ENCODE peak calls at places on chromosomes 11 and 22, in six cellular contexts. One of them, this sample, is unnamed.

GRCh38 chr11:29310706-29311342 is 706.0 kb downstream of the KCNA4 start:
- DNase-seq in hepatocyte: no peak
- DNase-seq in IMR-90: peak; percentile 49
- DNase-seq in HCT116: no peak
- DNase-seq in fibroblast of lung: no peak
- DNase-seq in A549: no peak
- DNase-seq in this sample: no peak

GRCh38 chr11:129331217-129331616 is 44.4 kb upstream of the BARX2 start:
- DNase-seq in A549: no peak
- DNase-seq in hepatocyte: peak; percentile 35
- DNase-seq in HCT116: no peak
- DNase-seq in fibroblast of lung: peak; percentile 5
- DNase-seq in IMR-90: peak; percentile 4
- DNase-seq in this sample: no peak

GRCh38 chr22:46613606-46613997 is 6.6 kb upstream of the GRAMD4 start:
- DNase-seq in A549: no peak
- DNase-seq in hepatocyte: no peak
- DNase-seq in HCT116: no peak
- DNase-seq in IMR-90: no peak
- DNase-seq in fibroblast of lung: peak; percentile 56
- DNase-seq in this sample: no peak

GRCh38 chr22:20205964-20206708 is 55.3 kb upstream of the CCDC188 start:
- DNase-seq in HCT116: peak; percentile 75
- DNase-seq in IMR-90: peak; percentile 63
- DNase-seq in fibroblast of lung: peak; percentile 80
- DNase-seq in A549: peak; percentile 59
- DNase-seq in hepatocyte: peak; percentile 77
- DNase-seq in this sample: peak; percentile 96

GRCh38 chr11:9459573-9460321 is 1.1 kb upstream of the ZNF143 start:
- DNase-seq in hepatocyte: peak; percentile 53
- DNase-seq in IMR-90: peak; percentile 64
- DNase-seq in HCT116: peak; percentile 22
- DNase-seq in fibroblast of lung: peak; percentile 80
- DNase-seq in A549: peak; percentile 16
- DNase-seq in this sample: peak; percentile 61

GRCh38 chr11:23569134-23569533 is 708.9 kb upstream of the CCDC179 start:
- DNase-seq in hepatocyte: no peak
- DNase-seq in fibroblast of lung: peak; percentile 26
- DNase-seq in IMR-90: no peak
- DNase-seq in HCT116: no peak
- DNase-seq in A549: no peak
- DNase-seq in this sample: no peak

GRCh38 chr11:66002648-66003225 is 434 bp downstream of the BANF1 start:
- DNase-seq in fibroblast of lung: peak; percentile 51
- DNase-seq in HCT116: no peak
- DNase-seq in IMR-90: peak; percentile 48
- DNase-seq in hepatocyte: no peak
- DNase-seq in A549: peak; percentile 44
- DNase-seq in this sample: no peak

GRCh38 chr22:39805117-39805516 is 88.4 kb downstream of the ENTHD1 start:
- DNase-seq in IMR-90: no peak
- DNase-seq in HCT116: no peak
- DNase-seq in hepatocyte: no peak
- DNase-seq in fibroblast of lung: no peak
- DNase-seq in A549: no peak
- DNase-seq in this sample: no peak

GRCh38 chr11:133941546-133941945 is 15.2 kb downstream of the IGSF9B start:
- DNase-seq in A549: no peak
- DNase-seq in fibroblast of lung: no peak
- DNase-seq in IMR-90: no peak
- DNase-seq in hepatocyte: no peak
- DNase-seq in HCT116: no peak
- DNase-seq in this sample: no peak

GRCh38 chr22:32204211-32204855 is 540 bp downstream of the RFPL2 start:
- DNase-seq in A549: peak; percentile 32
- DNase-seq in hepatocyte: peak; percentile 56
- DNase-seq in IMR-90: no peak
- DNase-seq in HCT116: no peak
- DNase-seq in fibroblast of lung: no peak
- DNase-seq in this sample: no peak

GRCh38 chr11:46489668-46490560 is 98.3 kb upstream of the CHRM4 start:
- DNase-seq in A549: peak; percentile 56
- DNase-seq in fibroblast of lung: peak; percentile 67
- DNase-seq in IMR-90: peak; percentile 69
- DNase-seq in HCT116: peak; percentile 46
- DNase-seq in hepatocyte: peak; percentile 64
- DNase-seq in this sample: peak; percentile 30

GRCh38 chr11:69654001-69654659 is 13.2 kb downstream of the CCND1 start:
- DNase-seq in hepatocyte: no peak
- DNase-seq in IMR-90: no peak
- DNase-seq in fibroblast of lung: no peak
- DNase-seq in HCT116: no peak
- DNase-seq in A549: peak; percentile 27
- DNase-seq in this sample: no peak

GRCh38 chr11:128480066-128480465 is 107.3 kb downstream of the ETS1 start:
- DNase-seq in hepatocyte: no peak
- DNase-seq in fibroblast of lung: no peak
- DNase-seq in HCT116: no peak
- DNase-seq in IMR-90: no peak
- DNase-seq in A549: no peak
- DNase-seq in this sample: no peak

GRCh38 chr11:3947084-3947483 is 91.6 kb downstream of the STIM1 start:
- DNase-seq in HCT116: no peak
- DNase-seq in fibroblast of lung: peak; percentile 86
- DNase-seq in hepatocyte: no peak
- DNase-seq in A549: no peak
- DNase-seq in IMR-90: peak; percentile 67
- DNase-seq in this sample: no peak

GRCh38 chr11:74330065-74330858 is 18.8 kb upstream of the P4HA3 start:
- DNase-seq in hepatocyte: no peak
- DNase-seq in fibroblast of lung: peak; percentile 38
- DNase-seq in HCT116: no peak
- DNase-seq in A549: no peak
- DNase-seq in IMR-90: peak; percentile 80
- DNase-seq in this sample: no peak

GRCh38 chr22:44314425-44315067 is 1.8 kb upstream of the SHISAL1 start:
- DNase-seq in IMR-90: no peak
- DNase-seq in hepatocyte: no peak
- DNase-seq in fibroblast of lung: no peak
- DNase-seq in A549: no peak
- DNase-seq in HCT116: no peak
- DNase-seq in this sample: no peak

GRCh38 chr11:79447039-79447438 is 6.2 kb upstream of the TENM4 start:
- DNase-seq in HCT116: no peak
- DNase-seq in hepatocyte: no peak
- DNase-seq in IMR-90: no peak
- DNase-seq in A549: no peak
- DNase-seq in fibroblast of lung: no peak
- DNase-seq in this sample: no peak

GRCh38 chr11:843086-843704 is 543 bp downstream of the TSPAN4 start:
- DNase-seq in IMR-90: no peak
- DNase-seq in A549: no peak
- DNase-seq in fibroblast of lung: no peak
- DNase-seq in hepatocyte: no peak
- DNase-seq in HCT116: no peak
- DNase-seq in this sample: peak; percentile 57

GRCh38 chr11:132627981-132628380 is 904.3 kb downstream of the OPCML start:
- DNase-seq in IMR-90: no peak
- DNase-seq in hepatocyte: no peak
- DNase-seq in HCT116: no peak
- DNase-seq in A549: no peak
- DNase-seq in fibroblast of lung: no peak
- DNase-seq in this sample: no peak

GRCh38 chr11:30333405-30333804 is 10.5 kb downstream of the ARL14EP start:
- DNase-seq in HCT116: no peak
- DNase-seq in A549: no peak
- DNase-seq in hepatocyte: peak; percentile 36
- DNase-seq in IMR-90: no peak
- DNase-seq in fibroblast of lung: no peak
- DNase-seq in this sample: no peak

GRCh38 chr11:67639438-67639859 is at the start of gene TBX10:
- DNase-seq in fibroblast of lung: no peak
- DNase-seq in HCT116: no peak
- DNase-seq in hepatocyte: no peak
- DNase-seq in A549: no peak
- DNase-seq in IMR-90: no peak
- DNase-seq in this sample: no peak

GRCh38 chr11:17853280-17853679 is 118.7 kb downstream of the KCNC1 start:
- DNase-seq in IMR-90: no peak
- DNase-seq in fibroblast of lung: no peak
- DNase-seq in HCT116: no peak
- DNase-seq in A549: no peak
- DNase-seq in hepatocyte: no peak
- DNase-seq in this sample: no peak

GRCh38 chr11:22343411-22344032 is 5.3 kb downstream of the SLC17A6 start:
- DNase-seq in IMR-90: no peak
- DNase-seq in fibroblast of lung: no peak
- DNase-seq in hepatocyte: no peak
- DNase-seq in A549: no peak
- DNase-seq in HCT116: no peak
- DNase-seq in this sample: no peak

GRCh38 chr11:65555693-65556231 is 2.4 kb downstream of the LTBP3 start:
- DNase-seq in A549: peak; percentile 67
- DNase-seq in HCT116: peak; percentile 71
- DNase-seq in hepatocyte: peak; percentile 80
- DNase-seq in IMR-90: peak; percentile 88
- DNase-seq in fibroblast of lung: peak; percentile 82
- DNase-seq in this sample: no peak

GRCh38 chr11:16933756-16934603 is 80.2 kb downstream of the PLEKHA7 start:
- DNase-seq in fibroblast of lung: no peak
- DNase-seq in IMR-90: no peak
- DNase-seq in HCT116: no peak
- DNase-seq in A549: no peak
- DNase-seq in hepatocyte: peak; percentile 34
- DNase-seq in this sample: no peak

GRCh38 chr11:28289444-28289843 is 181.3 kb downstream of the METTL15 start:
- DNase-seq in hepatocyte: no peak
- DNase-seq in fibroblast of lung: no peak
- DNase-seq in HCT116: no peak
- DNase-seq in A549: no peak
- DNase-seq in IMR-90: no peak
- DNase-seq in this sample: no peak

GRCh38 chr22:41857160-41857859 is 24.4 kb downstream of the SREBF2 start:
- DNase-seq in IMR-90: peak; percentile 72
- DNase-seq in hepatocyte: peak; percentile 47
- DNase-seq in fibroblast of lung: peak; percentile 65
- DNase-seq in A549: peak; percentile 68
- DNase-seq in HCT116: peak; percentile 65
- DNase-seq in this sample: peak; percentile 66

GRCh38 chr11:69587454-69588081 is 53.4 kb upstream of the CCND1 start:
- DNase-seq in HCT116: peak; percentile 23
- DNase-seq in hepatocyte: no peak
- DNase-seq in fibroblast of lung: no peak
- DNase-seq in IMR-90: peak; percentile 81
- DNase-seq in A549: peak; percentile 41
- DNase-seq in this sample: no peak

GRCh38 chr22:30181459-30182353 is 64.9 kb downstream of the LIF start:
- DNase-seq in hepatocyte: no peak
- DNase-seq in A549: no peak
- DNase-seq in fibroblast of lung: no peak
- DNase-seq in IMR-90: no peak
- DNase-seq in HCT116: no peak
- DNase-seq in this sample: peak; percentile 20

GRCh38 chr11:69489746-69490365 is 8.4 kb downstream of the LINC01488 start:
- DNase-seq in HCT116: no peak
- DNase-seq in fibroblast of lung: no peak
- DNase-seq in A549: no peak
- DNase-seq in IMR-90: no peak
- DNase-seq in hepatocyte: no peak
- DNase-seq in this sample: no peak

GRCh38 chr11:2530855-2531200 is 86.0 kb downstream of the KCNQ1 start:
- DNase-seq in IMR-90: no peak
- DNase-seq in HCT116: no peak
- DNase-seq in fibroblast of lung: no peak
- DNase-seq in A549: no peak
- DNase-seq in hepatocyte: no peak
- DNase-seq in this sample: no peak
- H3K4me2 ChIP-seq in IMR-90: no peak overlapping the region
- H3K4me2 ChIP-seq in HCT116: no peak overlapping the region
- H3K4me2 ChIP-seq in fibroblast of lung: no peak overlapping the region
- H3K4me2 ChIP-seq in A549: no peak overlapping the region
- H3K4me2 ChIP-seq in hepatocyte: no peak overlapping the region
- H3K4me2 ChIP-seq in this sample: no peak overlapping the region

GRCh38 chr11:112477929-112478317 is 217.3 kb upstream of the PLET1 start:
- DNase-seq in IMR-90: no peak
- DNase-seq in hepatocyte: no peak
- DNase-seq in HCT116: no peak
- DNase-seq in A549: no peak
- DNase-seq in fibroblast of lung: no peak
- DNase-seq in this sample: no peak
- H3K4me2 ChIP-seq in IMR-90: no peak overlapping the region
- H3K4me2 ChIP-seq in hepatocyte: no peak overlapping the region
- H3K4me2 ChIP-seq in HCT116: no peak overlapping the region
- H3K4me2 ChIP-seq in A549: no peak overlapping the region
- H3K4me2 ChIP-seq in fibroblast of lung: no peak overlapping the region
- H3K4me2 ChIP-seq in this sample: no peak overlapping the region

GRCh38 chr22:37999640-38000272 is 15.4 kb upstream of the SOX10 start:
- DNase-seq in A549: peak; percentile 27
- DNase-seq in HCT116: peak; percentile 75
- DNase-seq in IMR-90: peak; percentile 61
- DNase-seq in fibroblast of lung: peak; percentile 53
- DNase-seq in hepatocyte: no peak
- DNase-seq in this sample: peak; percentile 32
- H3K4me2 ChIP-seq in A549: peak overlapping the region; percentile 23
- H3K4me2 ChIP-seq in HCT116: peak overlapping the region; percentile 62
- H3K4me2 ChIP-seq in IMR-90: no peak overlapping the region
- H3K4me2 ChIP-seq in fibroblast of lung: no peak overlapping the region
- H3K4me2 ChIP-seq in hepatocyte: no peak overlapping the region
- H3K4me2 ChIP-seq in this sample: no peak overlapping the region

DNA sequence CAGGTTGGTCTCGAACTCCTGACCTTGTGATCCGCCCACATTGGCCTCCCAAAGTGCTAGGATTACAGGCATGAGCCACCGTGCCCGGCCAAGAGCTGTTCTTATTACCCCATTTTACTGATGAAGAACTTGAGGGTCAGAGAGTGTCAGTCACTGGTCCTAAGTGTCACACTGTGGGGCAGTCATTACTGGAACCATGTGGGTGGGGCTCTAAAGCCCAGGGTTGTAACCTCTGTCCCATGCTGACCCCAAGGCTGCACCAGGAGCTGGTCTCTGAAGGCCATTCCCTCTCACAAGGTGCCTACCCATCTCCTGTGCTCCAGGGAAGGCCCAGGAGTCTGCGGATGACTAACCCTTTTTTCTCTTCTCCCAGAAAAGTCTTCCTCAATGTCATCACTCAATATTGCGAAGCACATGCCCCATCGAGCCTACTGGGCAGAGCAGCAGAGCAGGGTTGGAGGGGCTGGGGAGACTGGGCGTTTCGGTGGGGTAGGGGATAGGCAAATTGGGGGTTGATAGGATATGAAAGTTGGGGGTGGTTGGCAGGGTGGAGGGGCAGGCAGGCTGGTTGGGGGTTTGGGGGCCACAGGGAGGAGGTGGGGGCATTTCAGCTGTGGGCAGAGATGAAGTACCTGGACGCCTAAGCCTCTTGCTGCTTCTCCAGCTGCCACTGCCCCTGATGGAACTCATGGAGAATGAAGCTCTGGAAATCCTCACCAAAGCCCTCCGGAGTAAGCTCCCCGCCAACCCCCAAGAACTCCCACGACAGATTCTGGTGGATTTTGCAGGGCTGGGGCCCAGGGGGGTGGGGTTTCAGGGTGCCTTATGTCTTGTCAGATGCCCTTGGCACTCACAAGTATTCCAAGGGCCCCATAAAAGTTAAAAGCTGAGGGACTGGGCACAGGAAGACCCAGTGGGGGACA is 2.0 kb upstream of the ESRRA start:
- DNase-seq in fibroblast of lung: no peak
- DNase-seq in HCT116: no peak
- DNase-seq in IMR-90: no peak
- DNase-seq in A549: no peak
- DNase-seq in hepatocyte: peak; percentile 3
- DNase-seq in this sample: no peak
- H3K4me2 ChIP-seq in fibroblast of lung: no peak overlapping the region
- H3K4me2 ChIP-seq in HCT116: peak overlapping the region; percentile 84
- H3K4me2 ChIP-seq in IMR-90: no peak overlapping the region
- H3K4me2 ChIP-seq in A549: peak overlapping the region; percentile 73
- H3K4me2 ChIP-seq in hepatocyte: peak overlapping the region; percentile 78
- H3K4me2 ChIP-seq in this sample: peak overlapping the region; percentile 93

This sample was measured in K562.